ENCODE peak calls at places on chromosomes 5 and 9, in ten cellular contexts. C is activated CD8-positive, alpha-beta memory T cell treated with anti-CD3 and anti-CD28 coated beads for 48 hours; A is cardiac septum; E is CD8-positive, alpha-beta memory T cell; Y is right cardiac atrium; S is fibroblast of mammary gland; F is astrocyte of the spinal cord; O is GM13977; N is AG10803; J is fibroblast of lung. T is an unnamed sample.

GRCh38 chr5:72234265-72234700 is 85.8 kb downstream of the MRPS27 start:
- DNase-seq in C (no peak), A (no peak), E (peak), Y (no peak), S (peak), F (peak), O (peak), N (peak), J (peak), T (no peak)

GRCh38 chr5:148401604-148402003 is 17.8 kb downstream of the FBXO38 start:
- DNase-seq in C (no peak), A (no peak), E (no peak), Y (no peak), S (peak), F (peak), O (no peak), N (no peak), J (peak), T (no peak)

GRCh38 chr9:122322553-122322952 is 48.3 kb upstream of the PTGS1 start:
- DNase-seq in C (no peak), A (no peak), E (no peak), Y (no peak), S (no peak), F (no peak), O (no peak), N (no peak), J (no peak), T (peak)

GRCh38 chr5:60842859-60843692 is 993 bp downstream of the ELOVL7 start:
- DNase-seq in C (no peak), A (no peak), E (no peak), Y (no peak), S (no peak), F (peak), O (no peak), N (no peak), J (no peak), T (peak)

GRCh38 chr9:78775889-78776288 is 479.0 kb downstream of the PSAT1 start:
- DNase-seq in C (no peak), A (no peak), E (no peak), Y (no peak), S (no peak), F (no peak), O (no peak), N (peak), J (no peak), T (no peak)

GRCh38 chr5:15326932-15327331 is 173.0 kb upstream of the FBXL7 start:
- DNase-seq in C (no peak), A (no peak), E (no peak), Y (no peak), S (no peak), F (no peak), O (no peak), N (no peak), J (no peak), T (no peak)

GRCh38 chr5:69048233-69048632 is 45.6 kb upstream of the SLC30A5 start:
- DNase-seq in C (no peak), A (no peak), E (no peak), Y (no peak), S (peak), F (peak), O (no peak), N (peak), J (no peak), T (peak)

GRCh38 chr5:181189962-181190710 is 14.9 kb downstream of the TRIM7 start:
- DNase-seq in C (no peak), A (no peak), E (peak), Y (no peak), S (no peak), F (no peak), O (no peak), N (no peak), J (no peak), T (no peak)

GRCh38 chr9:117907420-117907819 is 203.2 kb downstream of the TLR4 start:
- DNase-seq in C (no peak), A (no peak), E (no peak), Y (no peak), S (no peak), F (no peak), O (no peak), N (no peak), J (no peak), T (no peak)

GRCh38 chr9:38388283-38389223 is 3.9 kb upstream of the ALDH1B1 start:
- DNase-seq in C (no peak), A (peak), E (no peak), Y (no peak), S (peak), F (no peak), O (no peak), N (peak), J (peak), T (no peak)

GRCh38 chr5:100855295-100855694 is 47.8 kb downstream of the ST8SIA4 start:
- DNase-seq in C (no peak), A (no peak), E (no peak), Y (no peak), S (no peak), F (no peak), O (no peak), N (no peak), J (no peak), T (no peak)

GRCh38 chr5:116652196-116652729 is 77.6 kb upstream of the SEMA6A start:
- DNase-seq in C (no peak), A (peak), E (no peak), Y (peak), S (peak), F (peak), O (peak), N (peak), J (peak), T (peak)

GRCh38 chr9:88998911-88999310 is 7.6 kb downstream of the S1PR3 start:
- DNase-seq in C (no peak), A (no peak), E (no peak), Y (peak), S (peak), F (peak), O (no peak), N (peak), J (peak), T (no peak)

GRCh38 chr5:93278876-93279275 is 302.1 kb downstream of the NR2F1-AS1 start:
- DNase-seq in C (no peak), A (no peak), E (no peak), Y (no peak), S (peak), F (no peak), O (no peak), N (no peak), J (peak), T (no peak)

GRCh38 chr9:68560131-68560844 is 19.6 kb upstream of the TMEM252 start:
- DNase-seq in C (no peak), A (peak), E (no peak), Y (peak), S (peak), F (peak), O (peak), N (peak), J (peak), T (no peak)

GRCh38 chr9:69499401-69499800 is 172.8 kb downstream of the APBA1 start:
- DNase-seq in C (no peak), A (no peak), E (no peak), Y (no peak), S (no peak), F (no peak), O (no peak), N (no peak), J (no peak), T (no peak)

GRCh38 chr5:165209101-165209727 is 1703.8 kb downstream of the MAT2B start:
- DNase-seq in C (no peak), A (no peak), E (no peak), Y (no peak), S (peak), F (peak), O (peak), N (peak), J (peak), T (peak)

GRCh38 chr9:86250123-86250522 is 9.3 kb downstream of the C9orf153 start:
- DNase-seq in C (no peak), A (no peak), E (no peak), Y (no peak), S (no peak), F (no peak), O (no peak), N (no peak), J (no peak), T (no peak)

GRCh38 chr9:36286388-36286787 is 28.1 kb upstream of the GNE start:
- DNase-seq in C (no peak), A (no peak), E (no peak), Y (no peak), S (no peak), F (no peak), O (no peak), N (no peak), J (no peak), T (no peak)

GRCh38 chr9:124453586-124454191 is 3.4 kb downstream of the ADGRD2 start:
- DNase-seq in C (no peak), A (peak), E (no peak), Y (no peak), S (no peak), F (no peak), O (no peak), N (no peak), J (no peak), T (no peak)

GRCh38 chr9:36551868-36552267 is 20.8 kb upstream of the MELK start:
- DNase-seq in C (no peak), A (no peak), E (no peak), Y (no peak), S (no peak), F (no peak), O (peak), N (no peak), J (no peak), T (no peak)

GRCh38 chr5:34499001-34499734 is 157.0 kb upstream of the RAI14 start:
- DNase-seq in C (no peak), A (no peak), E (no peak), Y (no peak), S (peak), F (peak), O (no peak), N (peak), J (peak), T (no peak)